ENCODE peak calls at places on chromosomes 5 and 9, in four cellular contexts. X is ELR, B is NCI-H446 treated with DMSO at 0.1 percent for 48 hours, U is LoVo. Z is an unnamed sample.

GRCh38 chr9:98040212-98040611 is 16.3 kb upstream of the NANS start:
- DNase-seq in U (no peak), B (no peak), X (no peak), Z (no peak)

GRCh38 chr5:78353520-78353919 is 6.9 kb upstream of the SCAMP1 start:
- DNase-seq in U (no peak), X (no peak), B (no peak), Z (no peak)

GRCh38 chr9:129852575-129852974 is 17.3 kb downstream of the USP20 start:
- DNase-seq in B (no peak), U (no peak), X (no peak), Z (no peak)

GRCh38 chr5:177232358-177232757 is 71.2 kb downstream of the RAB24 start:
- DNase-seq in X (peak; percentile 12), U (no peak), B (no peak), Z (no peak)

GRCh38 chr5:140840978-140841962 is at the start of gene PCDHA8:
- DNase-seq in X (peak; percentile 19), B (no peak), U (peak; percentile 60), Z (peak; percentile 37)

GRCh38 chr9:122835313-122835731 is 6.9 kb upstream of the PDCL start:
- DNase-seq in X (peak; percentile 13), B (no peak), U (no peak), Z (no peak)

GRCh38 chr9:96482471-96482870 is 32.5 kb downstream of the HABP4 start:
- DNase-seq in U (no peak), B (no peak), X (no peak), Z (no peak)

GRCh38 chr9:130680836-130681768 is 12.5 kb upstream of the EXOSC2 start:
- DNase-seq in U (peak; percentile 94), B (no peak), X (peak; percentile 92), Z (peak; percentile 38)

GRCh38 chr5:16066320-16066719 is 113.3 kb downstream of the MARCHF11 start:
- DNase-seq in X (no peak), U (no peak), B (no peak), Z (no peak)

GRCh38 chr9:133725886-133726285 is 12.3 kb downstream of the SARDH start:
- DNase-seq in B (no peak), U (no peak), X (no peak), Z (no peak)

GRCh38 chr5:175746851-175747250 is 89.0 kb downstream of the HRH2 start:
- DNase-seq in X (peak; percentile 33), B (peak; percentile 40), U (no peak), Z (peak; percentile 39)

GRCh38 chr5:157248771-157249475 is 17.0 kb upstream of the CYFIP2 start:
- DNase-seq in X (no peak), U (no peak), B (no peak), Z (no peak)

GRCh38 chr9:126491256-126491879 is 122.4 kb upstream of the LMX1B start:
- DNase-seq in B (peak; percentile 20), X (peak; percentile 73), U (peak; percentile 55), Z (peak; percentile 66)

GRCh38 chr5:155726267-155726666 is 600.7 kb upstream of the SGCD start:
- DNase-seq in X (no peak), B (no peak), U (no peak), Z (no peak)

GRCh38 chr9:36892279-36892678 is 141.8 kb downstream of the PAX5 start:
- DNase-seq in U (no peak), X (no peak), B (no peak), Z (no peak)

GRCh38 chr9:113511856-113512761 is 48.6 kb downstream of the RGS3 start:
- DNase-seq in U (no peak), X (peak; percentile 84), B (no peak), Z (peak; percentile 75)

GRCh38 chr5:83467315-83468044 is 4.1 kb upstream of the VCAN start:
- DNase-seq in X (peak; percentile 10), U (no peak), B (no peak), Z (no peak)

GRCh38 chr9:138117836-138118235 is 240.3 kb downstream of the CACNA1B start:
- DNase-seq in U (no peak), B (no peak), X (no peak), Z (no peak)

GRCh38 chr5:59296317-59297264 is 596.9 kb downstream of the PDE4D start:
- DNase-seq in X (peak; percentile 55), U (peak; percentile 79), B (no peak), Z (peak; percentile 45)

GRCh38 chr9:109549386-109549785 is 51.3 kb upstream of the PTPN3 start:
- DNase-seq in B (no peak), U (no peak), X (no peak), Z (no peak)

GRCh38 chr9:35448511-35448910 is 41.4 kb upstream of the RUSC2 start:
- DNase-seq in U (no peak), X (no peak), B (no peak), Z (no peak)

GRCh38 chr5:90807483-90807882 is 248.9 kb downstream of the ADGRV1 start:
- DNase-seq in B (no peak), U (no peak), X (no peak), Z (no peak)

GRCh38 chr9:99140685-99141314 is 35.9 kb downstream of the TGFBR1 start:
- DNase-seq in X (peak; percentile 72), U (peak; percentile 34), B (peak; percentile 2), Z (peak; percentile 70)

Z was measured in A172.